ENCODE peak calls at places on chromosomes 2 and 18, in seven cellular contexts. I, T, W, G, U, D and P are unnamed samples.
A peak's percentile ranks its signal among the peaks of the same experiment; 100 is the strongest.

GRCh38 chr2:177332041-177332991 is 60.3 kb upstream of the AGPS start:
- DNase-seq in I (peak; percentile 87), T (peak; percentile 63), W (no peak), G (peak; percentile 81), U (peak; percentile 61), D (peak; percentile 72), P (peak; percentile 46)

GRCh38 chr18:9827856-9828793 is 57.6 kb upstream of the TXNDC2 start:
- DNase-seq in G (peak; percentile 100), T (no peak), U (peak; percentile 94), I (no peak), W (peak; percentile 82), D (peak; percentile 47), P (peak; percentile 91)

GRCh38 chr2:48651127-48651526 is 33.5 kb downstream of the GTF2A1L start:
- DNase-seq in W (no peak), U (no peak), I (no peak), T (no peak), G (peak; percentile 79), D (no peak), P (no peak)

GRCh38 chr2:86477349-86477748 is 36.2 kb downstream of the KDM3A start:
- DNase-seq in I (no peak), T (no peak), U (no peak), G (peak; percentile 16), D (no peak), W (no peak), P (no peak)

GRCh38 chr18:10797882-10798281 is 272.1 kb downstream of the NAPG start:
- DNase-seq in T (no peak), D (no peak), I (peak; percentile 15), U (no peak), W (no peak), G (no peak), P (no peak)

GRCh38 chr2:147782521-147782920 is 62.3 kb upstream of the ACVR2A start:
- DNase-seq in D (no peak), I (no peak), W (no peak), G (peak; percentile 89), U (no peak), T (no peak), P (no peak)

GRCh38 chr2:234771985-234772774 is 179.6 kb upstream of the SH3BP4 start:
- DNase-seq in I (no peak), U (no peak), G (peak; percentile 40), T (peak; percentile 75), W (no peak), D (no peak), P (peak; percentile 86)

GRCh38 chr2:46954951-46955571 is 39.5 kb upstream of the MCFD2 start:
- DNase-seq in G (peak; percentile 88), W (no peak), U (peak; percentile 96), D (no peak), T (peak; percentile 90), I (no peak), P (peak; percentile 93)

GRCh38 chr18:13266208-13267100 is 47.9 kb downstream of the LDLRAD4 start:
- DNase-seq in D (peak; percentile 42), I (no peak), U (no peak), G (no peak), W (peak; percentile 66), T (no peak), P (peak; percentile 20)

GRCh38 chr2:237097911-237098702 is 12.4 kb downstream of the COPS8 start:
- DNase-seq in G (peak; percentile 99), W (no peak), D (no peak), T (no peak), I (no peak), U (no peak), P (peak; percentile 78)

GRCh38 chr2:186328848-186329247 is 157.2 kb upstream of the ZC3H15 start:
- DNase-seq in W (no peak), G (peak; percentile 60), I (no peak), T (no peak), U (no peak), D (no peak), P (no peak)

GRCh38 chr2:12479042-12479601 is 237.6 kb upstream of the TRIB2 start:
- DNase-seq in G (peak; percentile 28), W (no peak), D (no peak), T (no peak), I (no peak), U (no peak), P (no peak)

GRCh38 chr2:109497911-109498870 is 115.6 kb downstream of the SEPTIN10 start:
- DNase-seq in D (no peak), W (no peak), G (no peak), T (no peak), U (no peak), I (no peak), P (no peak)

GRCh38 chr2:74741076-74741460 is 87.0 kb downstream of the SEMA4F start:
- DNase-seq in I (no peak), T (no peak), D (no peak), U (peak; percentile 78), G (no peak), W (no peak), P (peak; percentile 75)

GRCh38 chr2:27952070-27952469 is 61.5 kb downstream of the BABAM2 start:
- DNase-seq in D (no peak), T (no peak), U (no peak), W (no peak), I (no peak), G (no peak), P (no peak)

GRCh38 chr2:216827073-216827725 is 32.7 kb downstream of the TNP1 start:
- DNase-seq in T (no peak), I (no peak), G (no peak), U (no peak), D (no peak), W (no peak), P (peak; percentile 9)

GRCh38 chr18:73279499-73279898 is 411.7 kb upstream of the NETO1 start:
- DNase-seq in U (no peak), D (no peak), G (no peak), T (peak; percentile 49), I (no peak), W (no peak), P (peak; percentile 11)

GRCh38 chr2:101230541-101230993 is 22.1 kb upstream of the CNOT11 start:
- DNase-seq in T (no peak), U (no peak), I (no peak), G (no peak), D (no peak), W (no peak), P (no peak)

GRCh38 chr2:12007282-12007681 is 260.9 kb downstream of the LPIN1 start:
- DNase-seq in T (no peak), D (no peak), U (no peak), G (no peak), I (no peak), W (no peak), P (no peak)